ENCODE peak calls at places on chromosome 21, in eight cellular contexts. I is K562, R is upper lobe of right lung, B is transverse colon, Q is fibroblast of lung, O is breast epithelium, Y is IMR-90, W is GM23248. V is an unnamed sample.

GRCh38 chr21:16457498-16457897 is 727.7 kb downstream of the USP25 start:
- DNase-seq in O (no peak), R (no peak), I (no peak), W (no peak), Q (no peak), Y (no peak), B (no peak), V (no peak)

GRCh38 chr21:25341981-25342380 is 265.3 kb downstream of the MRPL39 start:
- DNase-seq in W (no peak), R (no peak), B (no peak), Y (no peak), Q (no peak), I (no peak), O (no peak), V (no peak)

GRCh38 chr21:17387030-17387617 is 125.7 kb upstream of the CXADR start:
- DNase-seq in B (peak; percentile 30), R (no peak), I (peak; percentile 50), O (no peak), W (peak; percentile 68), Y (peak; percentile 59), Q (peak; percentile 38), V (peak; percentile 47)

GRCh38 chr21:43348801-43349261 is 78.1 kb downstream of the SIK1 start:
- DNase-seq in Y (no peak), B (no peak), I (no peak), O (no peak), Q (no peak), W (no peak), R (no peak), V (no peak)

GRCh38 chr21:21624674-21625073 is 626.5 kb downstream of the NCAM2 start:
- DNase-seq in O (no peak), B (no peak), I (no peak), Q (peak; percentile 86), W (peak; percentile 45), R (no peak), Y (peak; percentile 70), V (no peak)

GRCh38 chr21:28309596-28309995 is 683.1 kb downstream of the LTN1 start:
- DNase-seq in W (no peak), R (no peak), I (no peak), Q (no peak), B (no peak), O (no peak), Y (no peak), V (no peak)

GRCh38 chr21:27649323-27649722 is 682.4 kb upstream of the ADAMTS5 start:
- DNase-seq in R (no peak), Y (peak; percentile 97), W (peak; percentile 95), I (no peak), Q (peak; percentile 88), B (no peak), O (no peak), V (peak; percentile 88)

GRCh38 chr21:40120944-40121575 is 253.8 kb downstream of the PCP4 start:
- DNase-seq in I (peak; percentile 32), Y (peak; percentile 1), W (peak; percentile 35), B (no peak), R (no peak), Q (peak; percentile 16), O (no peak), V (no peak)

GRCh38 chr21:27476696-27477095 is 509.8 kb upstream of the ADAMTS5 start:
- DNase-seq in B (no peak), R (no peak), Q (peak; percentile 11), I (no peak), W (peak; percentile 65), Y (peak; percentile 62), O (no peak), V (no peak)

GRCh38 chr21:18041012-18041411 is 203.6 kb upstream of the CHODL start:
- DNase-seq in Y (no peak), I (no peak), Q (no peak), W (no peak), R (no peak), O (no peak), B (no peak), V (no peak)

GRCh38 chr21:36696640-36697472 is 2.1 kb upstream of the SIM2 start:
- DNase-seq in R (peak; percentile 53), B (no peak), Y (peak; percentile 6), O (no peak), W (no peak), Q (no peak), I (no peak), V (no peak)

GRCh38 chr21:32844653-32845443 is 73.3 kb upstream of the PAXBP1 start:
- DNase-seq in O (no peak), R (no peak), B (no peak), Y (peak; percentile 43), I (no peak), Q (peak; percentile 71), W (peak; percentile 95), V (peak; percentile 60)

GRCh38 chr21:40732998-40733397 is 114.0 kb downstream of the DSCAM start:
- DNase-seq in O (no peak), Y (no peak), I (no peak), R (no peak), W (no peak), B (no peak), Q (no peak), V (no peak)

GRCh38 chr21:25997788-25998611 is 172.6 kb downstream of the APP start:
- DNase-seq in Y (no peak), R (no peak), B (peak; percentile 45), Q (no peak), W (no peak), O (no peak), I (no peak), V (peak; percentile 83)

GRCh38 chr21:14864211-14865021 is 200.4 kb downstream of the NRIP1 start:
- DNase-seq in Q (peak; percentile 80), Y (peak; percentile 86), R (peak; percentile 79), O (no peak), B (peak; percentile 81), W (peak; percentile 81), I (peak; percentile 57), V (peak; percentile 81)

GRCh38 chr21:26887241-26887640 is 42.0 kb upstream of the ADAMTS1 start:
- DNase-seq in Q (peak; percentile 35), I (no peak), R (no peak), B (no peak), O (no peak), Y (peak; percentile 15), W (peak; percentile 38), V (no peak)

GRCh38 chr21:42364304-42364865 is 1.9 kb downstream of the TFF1 start:
- DNase-seq in O (no peak), R (no peak), B (no peak), Y (no peak), Q (no peak), I (no peak), W (no peak), V (no peak)

GRCh38 chr21:27636671-27637070 is 669.8 kb upstream of the ADAMTS5 start:
- DNase-seq in W (no peak), R (no peak), Y (no peak), I (no peak), Q (no peak), O (no peak), B (no peak), V (no peak)

GRCh38 chr21:37675202-37675801 is 241.0 kb downstream of the KCNJ6 start:
- DNase-seq in I (peak; percentile 83), B (peak; percentile 45), R (peak; percentile 80), Q (peak; percentile 21), O (peak; percentile 59), W (peak; percentile 61), Y (peak; percentile 38), V (no peak)

GRCh38 chr21:46475296-46475695 is 16.6 kb downstream of the DIP2A start:
- DNase-seq in Y (no peak), R (no peak), I (no peak), Q (no peak), W (peak; percentile 27), O (no peak), B (no peak), V (no peak)

GRCh38 chr21:28793043-28793442 is 199.6 kb downstream of the LTN1 start:
- DNase-seq in Q (peak; percentile 21), W (peak; percentile 63), R (no peak), Y (peak; percentile 73), I (no peak), B (no peak), O (no peak), V (no peak)

GRCh38 chr21:38817371-38818335 is 11.9 kb downstream of the ETS2 start:
- DNase-seq in R (no peak), B (peak; percentile 47), Q (peak; percentile 79), Y (peak; percentile 79), O (no peak), W (peak; percentile 90), I (no peak), V (peak; percentile 81)
- H3K4me1 ChIP-seq in R (peaks cover 61% of the 10 kb centered on the region), B (peaks cover 79% of the 10 kb centered on the region), Q (peaks cover 27% of the 10 kb centered on the region), Y (peaks cover 25% of the 10 kb centered on the region), O (no peaks in the 10 kb centered on the region), W (peaks cover 24% of the 10 kb centered on the region), I (no peaks in the 10 kb centered on the region), V (peaks cover 29% of the 10 kb centered on the region)

GRCh38 chr21:35044770-35045538 is 4.1 kb downstream of the RUNX1 start:
- DNase-seq in I (no peak), Q (no peak), B (no peak), R (no peak), W (no peak), O (no peak), Y (no peak), V (no peak)
- H3K4me1 ChIP-seq in I (peaks cover 37% of the 10 kb centered on the region), Q (peaks cover 10% of the 10 kb centered on the region), B (peaks cover 24% of the 10 kb centered on the region), R (peaks cover 27% of the 10 kb centered on the region), W (peaks cover 40% of the 10 kb centered on the region), O (no peaks in the 10 kb centered on the region), Y (peaks cover 17% of the 10 kb centered on the region), V (peaks cover 32% of the 10 kb centered on the region)

GRCh38 chr21:31667141-31667540 is 7.6 kb downstream of the SOD1 start:
- DNase-seq in W (no peak), I (no peak), Q (no peak), R (no peak), O (no peak), B (no peak), Y (no peak), V (no peak)

GRCh38 chr21:31667639-31668038 is 8.1 kb downstream of the SOD1 start:
- DNase-seq in B (no peak), Y (no peak), I (no peak), O (no peak), Q (no peak), W (no peak), R (no peak), V (peak; percentile 60)

GRCh38 chr21:31668651-31669491 is 9.4 kb downstream of the SOD1 start:
- DNase-seq in O (no peak), I (no peak), R (no peak), Y (no peak), B (no peak), Q (no peak), W (no peak), V (no peak)

GRCh38 chr21:31665397-31665796 is 5.9 kb downstream of the SOD1 start:
- DNase-seq in O (no peak), Q (peak; percentile 30), R (no peak), Y (peak; percentile 54), W (peak; percentile 62), I (no peak), B (no peak), V (peak; percentile 20)

GRCh38 chr21:31666445-31667010 is 7.0 kb downstream of the SOD1 start:
- DNase-seq in O (no peak), W (no peak), I (no peak), B (no peak), R (no peak), Q (no peak), Y (no peak), V (no peak)
- H3K4me1 ChIP-seq in O (no peaks in the 10 kb centered on the region), W (peaks cover 4% of the 10 kb centered on the region), I (peaks cover 20% of the 10 kb centered on the region), B (peaks cover 12% of the 10 kb centered on the region), R (peaks cover 13% of the 10 kb centered on the region), Q (no peaks in the 10 kb centered on the region), Y (peaks cover 5% of the 10 kb centered on the region), V (peaks cover 20% of the 10 kb centered on the region)

DNA sequence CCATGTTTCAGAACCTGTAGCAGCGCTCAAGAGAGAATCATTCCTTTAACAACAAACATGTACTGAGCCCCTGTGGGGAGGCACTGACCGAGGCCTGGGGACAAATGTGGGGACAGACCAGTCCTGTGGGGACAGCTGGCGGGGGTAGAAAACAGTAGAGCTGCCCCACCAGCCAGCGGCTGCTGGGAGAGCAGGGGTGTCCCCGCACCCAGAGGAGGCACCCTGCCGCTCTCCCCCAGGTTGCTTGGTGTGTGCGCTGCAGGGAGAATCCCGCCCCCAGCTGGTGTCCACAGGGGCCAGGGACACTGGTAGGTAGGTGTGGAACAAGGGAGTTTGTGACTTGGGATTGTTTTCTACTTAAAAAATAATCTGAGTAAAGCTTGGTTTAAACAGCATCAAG is 62.1 kb downstream of the ADARB1 start:
- DNase-seq in O (no peak), Y (no peak), Q (no peak), I (peak; percentile 49), B (no peak), W (no peak), R (no peak), V (no peak)
- H3K4me1 ChIP-seq in O (no peaks in the 10 kb centered on the region), Y (peaks cover 32% of the 10 kb centered on the region), Q (peaks cover 6% of the 10 kb centered on the region), I (peaks cover 19% of the 10 kb centered on the region), B (peaks cover 2% of the 10 kb centered on the region), W (peaks cover 25% of the 10 kb centered on the region), R (peaks cover 17% of the 10 kb centered on the region), V (peaks cover 3% of the 10 kb centered on the region)

V was measured in mammary epithelial cell.